ENCODE peak calls at places on chromosomes 4 and X, in ten cellular contexts. J is stomach; Z is stimulated activated naive CD4-positive, alpha-beta T cell; Y is activated CD4-positive, alpha-beta T cell treated with anti-CD3 and anti-CD28 coated beads, Interleukin-2, amount 10 ng/mL, durations not matched to agents 7 days and 5 days; E is left colon; N is Panc1; C is breast epithelium; I is activated naive CD8-positive, alpha-beta T cell treated with anti-CD3 and anti-CD28 coated beads, Interleukin-2, amount 50 U/mL, for 24 hours; O is activated T-helper 1 cell treated with anti-CD3 and anti-CD28 coated beads, Interleukin-2, amount 50 U/mL, for 16 hours; H is retina. F is an unnamed sample.

GRCh38 chr4:1345905-1346780 is 865 bp upstream of the UVSSA start:
- DNase-seq in Z (peak; percentile 46), N (no peak), E (peak; percentile 70), Y (peak; percentile 75), O (peak; percentile 25), H (peak; percentile 89), I (peak; percentile 48), C (peak; percentile 68), J (peak; percentile 42), F (no peak)

GRCh38 chr4:81421346-81422218 is 50.1 kb downstream of the RASGEF1B start:
- DNase-seq in E (peak; percentile 69), I (no peak), C (no peak), J (peak; percentile 48), H (no peak), Y (no peak), O (no peak), Z (no peak), N (no peak), F (no peak)

GRCh38 chrX:13357925-13358324 is 38.1 kb upstream of the ATXN3L start:
- DNase-seq in C (no peak), N (no peak), J (no peak), Y (no peak), O (no peak), H (peak; percentile 36), E (no peak), Z (no peak), I (no peak), F (peak; percentile 7)

GRCh38 chrX:24646745-24647182 is 383 bp downstream of the PCYT1B start:
- DNase-seq in H (peak; percentile 54), J (no peak), Z (no peak), O (no peak), E (no peak), Y (peak; percentile 5), I (no peak), N (no peak), C (no peak), F (no peak)

GRCh38 chr4:2942532-2943363 is 20.5 kb downstream of the NOP14 start:
- DNase-seq in Y (no peak), J (peak; percentile 76), O (no peak), N (no peak), H (no peak), C (no peak), I (no peak), Z (no peak), E (peak; percentile 74), F (no peak)

GRCh38 chr4:41887322-41887721 is 47.9 kb upstream of the TMEM33 start:
- DNase-seq in J (no peak), O (no peak), H (no peak), Z (no peak), Y (no peak), E (no peak), I (no peak), C (no peak), N (no peak), F (no peak)

GRCh38 chr4:101114936-101115372 is 232.4 kb downstream of the PPP3CA start:
- DNase-seq in C (no peak), O (no peak), J (no peak), N (peak; percentile 25), Z (no peak), E (no peak), I (no peak), H (peak; percentile 48), Y (no peak), F (no peak)

GRCh38 chrX:124030520-124030919 is 69.0 kb downstream of the STAG2 start:
- DNase-seq in J (no peak), H (no peak), N (no peak), Z (no peak), C (no peak), I (no peak), E (no peak), Y (no peak), O (no peak), F (no peak)

GRCh38 chr4:123676550-123677229 is 280.1 kb downstream of the SPRY1 start:
- DNase-seq in E (no peak), N (no peak), O (no peak), C (no peak), I (no peak), H (no peak), Z (no peak), Y (no peak), J (peak; percentile 76), F (no peak)

GRCh38 chr4:67922697-67923096 is 38.9 kb upstream of the TMPRSS11D start:
- DNase-seq in J (no peak), E (no peak), C (no peak), Y (no peak), H (no peak), O (no peak), I (no peak), N (no peak), Z (no peak), F (no peak)

GRCh38 chr4:15765910-15766703 is 12.0 kb upstream of the CD38 start:
- DNase-seq in J (no peak), Y (peak; percentile 83), I (no peak), H (no peak), O (no peak), N (no peak), C (no peak), E (no peak), Z (peak; percentile 82), F (no peak)

GRCh38 chrX:63581906-63582305 is 203.1 kb downstream of the ARHGEF9 start:
- DNase-seq in N (no peak), O (no peak), E (no peak), Y (no peak), I (no peak), Z (no peak), C (no peak), J (no peak), H (no peak), F (no peak)

GRCh38 chr4:64306255-64306565 is 103.0 kb downstream of the TECRL start:
- DNase-seq in H (no peak), Z (no peak), C (no peak), J (no peak), E (no peak), O (no peak), I (no peak), N (no peak), Y (no peak), F (no peak)

GRCh38 chrX:136658151-136658550 is 10.2 kb downstream of the CD40LG start:
- DNase-seq in I (no peak), C (no peak), J (no peak), E (no peak), H (no peak), Y (peak; percentile 40), N (no peak), Z (no peak), O (no peak), F (no peak)

GRCh38 chr4:76801621-76802545 is 96.1 kb downstream of the SOWAHB start:
- DNase-seq in E (no peak), N (no peak), H (peak; percentile 88), C (no peak), Z (no peak), I (no peak), O (no peak), Y (no peak), J (no peak), F (no peak)

GRCh38 chr4:142404191-142404611 is 441.9 kb downstream of the INPP4B start:
- DNase-seq in I (peak; percentile 69), E (no peak), Z (no peak), C (no peak), H (no peak), N (no peak), Y (peak; percentile 36), J (no peak), O (no peak), F (no peak)

GRCh38 chrX:153057281-153057680 is 1.0 kb downstream of the PNMA3 start:
- DNase-seq in C (no peak), E (no peak), Z (no peak), O (no peak), N (no peak), Y (no peak), I (no peak), J (no peak), H (no peak), F (no peak)

F was measured in smooth muscle cell of the brain vasculature.